ENCODE peak calls at places on chromosomes 3 and 15, in nine cellular contexts. G, F, O, B, L, V, E, S and C are unnamed samples.
A peak's percentile ranks its signal among the peaks of the same experiment; 100 is the strongest.

GRCh38 chr3:177516130-177517011 is 319.1 kb upstream of the TBL1XR1 start:
- DNase-seq in O (peak; percentile 17), L (no peak), F (no peak), V (no peak), G (peak; percentile 77), S (peak; percentile 39), E (no peak), B (no peak), C (no peak)

GRCh38 chr3:184315506-184315867 is 1.1 kb downstream of the EIF4G1 start:
- DNase-seq in O (no peak), F (peak; percentile 27), L (no peak), E (no peak), G (no peak), S (peak; percentile 55), B (no peak), V (no peak), C (no peak)

GRCh38 chr3:57298041-57298440 is 5.6 kb upstream of the ASB14 start:
- DNase-seq in O (no peak), S (peak; percentile 63), B (no peak), E (peak; percentile 88), G (no peak), L (no peak), V (peak; percentile 59), F (no peak), C (peak; percentile 49)

GRCh38 chr3:184717608-184717995 is 5.7 kb upstream of the MAGEF1 start:
- DNase-seq in L (no peak), E (no peak), O (no peak), V (no peak), B (no peak), S (peak; percentile 4), F (no peak), G (peak; percentile 62), C (no peak)

GRCh38 chr3:153277029-153277428 is 115.0 kb downstream of the RAP2B start:
- DNase-seq in L (no peak), V (no peak), S (peak; percentile 60), E (peak; percentile 43), O (no peak), G (no peak), B (no peak), F (no peak), C (no peak)

GRCh38 chr3:41198950-41199865 is at the start of gene CTNNB1:
- DNase-seq in S (peak; percentile 96), V (peak; percentile 83), F (peak; percentile 89), E (peak; percentile 91), B (peak; percentile 90), O (peak; percentile 96), L (peak; percentile 95), G (peak; percentile 97), C (peak; percentile 97)

GRCh38 chr3:169836942-169837275 is 24.2 kb upstream of the LRRC34 start:
- DNase-seq in B (no peak), L (no peak), V (no peak), E (no peak), O (no peak), F (no peak), S (peak; percentile 78), G (no peak), C (no peak)

GRCh38 chr3:126913524-126913923 is 69.4 kb upstream of the PLXNA1 start:
- DNase-seq in E (peak; percentile 58), V (peak; percentile 26), G (no peak), F (peak; percentile 90), B (no peak), S (no peak), O (no peak), L (no peak), C (no peak)

GRCh38 chr3:195609229-195609628 is 25.5 kb upstream of the APOD start:
- DNase-seq in G (no peak), E (no peak), O (no peak), B (no peak), V (no peak), L (no peak), S (no peak), F (no peak), C (no peak)

GRCh38 chr3:13509066-13509815 is 29.1 kb downstream of the HDAC11 start:
- DNase-seq in F (no peak), B (no peak), L (no peak), E (no peak), O (no peak), G (no peak), S (no peak), V (no peak), C (no peak)

GRCh38 chr15:25175789-25176615 is 221.2 kb downstream of the SNRPN start:
- DNase-seq in S (no peak), O (no peak), E (no peak), L (no peak), G (no peak), F (no peak), B (peak; percentile 1), V (no peak), C (peak; percentile 1)

GRCh38 chr15:86849563-86849962 is 769.9 kb downstream of the AGBL1 start:
- DNase-seq in L (no peak), E (no peak), S (no peak), V (no peak), B (no peak), O (no peak), G (no peak), F (no peak), C (no peak)

GRCh38 chr15:86852741-86853140 is 773.1 kb downstream of the AGBL1 start:
- DNase-seq in V (no peak), B (no peak), E (peak; percentile 4), L (no peak), G (no peak), F (no peak), O (no peak), S (no peak), C (no peak)

GRCh38 chr15:86855307-86855706 is 775.6 kb downstream of the AGBL1 start:
- DNase-seq in S (no peak), E (no peak), L (no peak), B (peak; percentile 30), G (no peak), V (no peak), F (no peak), O (no peak), C (no peak)

GRCh38 chr15:86854186-86854585 is 774.5 kb downstream of the AGBL1 start:
- DNase-seq in V (no peak), S (no peak), O (no peak), B (no peak), E (no peak), G (no peak), L (no peak), F (no peak), C (no peak)

GRCh38 chr15:86850939-86851338 is 771.3 kb downstream of the AGBL1 start:
- DNase-seq in V (no peak), F (no peak), O (no peak), S (no peak), E (no peak), L (no peak), G (no peak), B (no peak), C (no peak)
- TF ChIP-seq EZH2phosphoT487 in V (no peak), F (no peak), O (no peak), S (no peak), E (no peak), L (no peak), G (no peak), B (no peak), C (no peak)

DNA sequence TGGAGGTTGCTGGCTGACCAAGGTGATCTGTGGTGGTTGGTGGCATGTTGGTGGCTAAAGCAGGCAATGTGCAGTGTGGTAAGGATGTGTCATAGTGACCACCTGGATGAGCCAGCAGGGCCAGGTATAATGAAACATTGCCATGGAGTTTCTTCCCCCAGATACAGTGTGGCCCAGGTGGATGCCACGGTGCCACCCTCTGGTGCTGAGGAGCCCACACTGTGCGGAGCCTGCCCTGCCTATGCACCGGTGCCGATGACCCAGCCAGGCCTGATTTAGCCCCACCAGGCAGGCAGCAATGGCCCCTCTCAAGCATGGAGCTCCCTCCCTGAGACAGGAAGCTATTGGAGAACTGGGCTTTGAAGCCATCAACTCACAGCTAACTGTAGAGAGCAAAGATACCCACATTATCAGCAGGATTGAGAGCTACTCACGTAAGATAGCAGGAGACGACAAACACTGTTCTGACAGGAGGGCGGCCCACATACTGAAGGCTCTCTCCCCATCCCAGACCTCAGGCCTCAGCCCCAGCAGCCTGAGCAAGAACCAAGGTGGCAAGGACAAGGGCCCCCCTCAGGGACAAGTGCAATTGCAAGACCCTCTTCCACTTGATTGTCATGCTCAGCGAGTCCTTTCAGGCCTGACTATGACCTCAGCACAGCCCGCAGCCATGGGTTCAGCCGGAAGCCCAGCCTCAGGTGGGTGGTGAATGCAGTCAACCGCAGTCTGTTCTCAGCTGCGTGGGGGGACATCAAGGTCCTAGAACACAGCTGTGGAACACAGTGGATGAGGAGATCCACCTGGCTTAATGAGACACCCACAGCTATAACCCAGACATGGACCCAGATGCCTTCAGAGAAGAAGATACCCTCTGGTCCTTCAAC is 82.8 kb upstream of the CDV3 start:
- DNase-seq in G (no peak), F (peak; percentile 55), B (no peak), S (no peak), V (no peak), O (no peak), E (peak; percentile 2), L (peak; percentile 96), C (no peak)
- H3K4me2 ChIP-seq in G (no peak overlapping the region), F (peak overlapping the region; percentile 58), B (no peak overlapping the region), S (no peak overlapping the region), V (no peak overlapping the region), O (no peak overlapping the region), E (no peak overlapping the region), L (peak overlapping the region; percentile 78), C (no peak overlapping the region)

DNA sequence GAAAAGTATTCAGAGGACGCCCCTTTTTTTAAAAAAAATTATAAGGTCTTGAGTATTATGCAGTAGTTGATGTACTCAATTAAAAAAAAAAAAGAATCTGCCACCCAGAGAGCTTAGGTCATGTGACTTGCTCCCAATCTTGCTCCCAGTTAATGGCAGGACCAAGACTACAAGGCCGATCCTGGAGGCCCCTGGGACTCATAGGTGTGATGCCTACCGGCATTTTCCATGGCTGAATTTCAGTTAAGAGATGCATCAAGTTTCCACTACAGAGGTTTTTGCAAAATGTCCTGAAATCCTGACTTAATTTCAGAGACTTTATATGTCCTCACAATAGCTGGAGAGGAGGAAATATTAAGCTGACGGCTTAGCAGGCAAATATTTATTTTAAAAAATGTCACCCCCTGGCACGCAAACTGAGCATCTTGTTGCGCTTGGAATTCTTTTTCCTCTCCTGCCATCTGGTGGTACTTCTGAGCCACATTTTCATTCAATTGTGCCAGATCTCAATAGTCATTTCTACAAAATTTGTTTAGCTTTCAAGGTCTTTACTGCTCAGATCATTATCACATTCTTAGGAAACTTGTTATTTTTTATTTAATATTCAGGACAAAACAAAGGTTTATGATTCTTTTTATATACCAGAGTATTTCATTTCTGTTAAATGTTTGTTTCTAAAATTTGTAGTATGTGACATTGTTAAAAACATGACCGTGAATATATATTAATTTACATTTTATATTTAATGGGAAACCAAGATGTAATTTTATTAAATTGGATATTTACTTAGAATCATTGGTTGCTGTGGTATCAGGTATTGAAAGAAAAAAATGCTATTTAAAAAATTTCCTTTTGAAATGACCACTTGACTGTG is 189.1 kb upstream of the THRB start:
- DNase-seq in F (no peak), B (peak; percentile 28), O (peak; percentile 72), E (peak; percentile 88), G (peak; percentile 30), V (peak; percentile 28), S (peak; percentile 91), L (no peak), C (peak; percentile 82)
- TF ChIP-seq EZH2phosphoT487 in F (no peak), B (no peak), O (no peak), E (no peak), G (no peak), V (no peak), S (no peak), L (no peak), C (no peak)

DNA sequence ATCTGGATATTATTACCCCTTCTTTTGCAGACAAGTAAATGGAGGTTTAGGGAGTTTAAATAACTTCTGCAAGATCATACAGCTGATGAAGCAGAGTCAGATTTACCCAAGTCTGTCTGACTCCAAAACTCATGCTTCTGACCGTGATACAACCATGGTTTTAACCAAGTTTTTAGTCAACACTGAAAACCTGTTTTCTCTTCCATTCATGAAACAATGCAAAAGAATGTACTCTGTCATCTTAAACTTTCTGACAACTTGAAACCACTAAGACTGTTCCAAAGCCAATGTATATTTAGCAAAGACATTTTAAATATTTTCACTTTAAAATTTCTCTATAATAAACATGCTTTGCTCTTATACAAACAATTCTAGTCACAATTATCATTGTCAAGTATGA is 77.0 kb upstream of the RBMS3 start:
- DNase-seq in S (peak; percentile 35), B (no peak), F (no peak), G (no peak), E (peak; percentile 29), L (no peak), O (no peak), V (no peak), C (no peak)
- H3K4me2 ChIP-seq in S (peak overlapping the region; percentile 21), B (no peak overlapping the region), F (no peak overlapping the region), G (no peak overlapping the region), E (no peak overlapping the region), L (no peak overlapping the region), O (no peak overlapping the region), V (no peak overlapping the region), C (no peak overlapping the region)